ENCODE peak calls at places on chromosomes 13 and 19, in four cellular contexts. S, H, V and P are unnamed samples.

GRCh38 chr19:33740811-33741396 is 55.8 kb upstream of the KCTD15 start:
- DNase-seq in V (peak; percentile 38), S (peak; percentile 86), H (peak; percentile 84), P (peak; percentile 69)

GRCh38 chr13:77784531-77784930 is 87.0 kb downstream of the SLAIN1 start:
- DNase-seq in H (no peak), V (no peak), S (peak; percentile 35), P (no peak)

GRCh38 chr13:37403776-37404497 is 194.6 kb downstream of the POSTN start:
- DNase-seq in V (peak; percentile 92), S (no peak), H (no peak), P (no peak)

GRCh38 chr13:108595416-108596257 is 33.8 kb upstream of the MYO16 start:
- DNase-seq in H (no peak), S (peak; percentile 23), V (no peak), P (no peak)

GRCh38 chr19:1618157-1619093 is 13.2 kb upstream of the UQCR11 start:
- DNase-seq in S (peak; percentile 83), V (no peak), H (no peak), P (peak; percentile 83)

GRCh38 chr13:109010912-109011311 is 381.5 kb downstream of the MYO16 start:
- DNase-seq in H (no peak), V (no peak), S (peak; percentile 87), P (peak; percentile 34)

GRCh38 chr13:41008349-41008980 is 10.7 kb downstream of the ELF1 start:
- DNase-seq in V (peak; percentile 90), S (no peak), H (no peak), P (no peak)

GRCh38 chr19:38647966-38648788 is 728 bp downstream of the ACTN4 start:
- DNase-seq in S (no peak), V (no peak), H (no peak), P (no peak)

GRCh38 chr13:63853816-63854215 is 2438.2 kb upstream of the PCDH20 start:
- DNase-seq in H (no peak), S (peak; percentile 78), V (no peak), P (no peak)

GRCh38 chr13:28478127-28478526 is 16.8 kb downstream of the FLT1 start:
- DNase-seq in S (no peak), H (no peak), V (peak; percentile 84), P (no peak)

GRCh38 chr13:23572836-23573235 is 2.6 kb downstream of the TNFRSF19 start:
- DNase-seq in V (no peak), S (no peak), H (no peak), P (no peak)

GRCh38 chr13:32495841-32496240 is 42.8 kb downstream of the N4BP2L2 start:
- DNase-seq in V (no peak), H (no peak), S (no peak), P (no peak)

GRCh38 chr13:48542581-48543341 is 9.9 kb upstream of the RCBTB2 start:
- DNase-seq in V (peak; percentile 16), H (peak; percentile 26), S (peak; percentile 63), P (peak; percentile 52)

GRCh38 chr19:55228403-55229031 is at the start of gene TMEM86B:
- DNase-seq in H (no peak), V (no peak), S (no peak), P (peak; percentile 24)

GRCh38 chr13:37168151-37168550 is 62.7 kb upstream of the CSNK1A1L start:
- DNase-seq in H (no peak), S (no peak), V (no peak), P (no peak)

GRCh38 chr19:48006762-48007161 is 12.3 kb downstream of the ELSPBP1 start:
- DNase-seq in V (no peak), S (peak; percentile 50), H (no peak), P (peak; percentile 33)

GRCh38 chr19:48628486-48629296 is 8.5 kb downstream of the DBP start:
- DNase-seq in H (no peak), S (no peak), V (no peak), P (peak; percentile 32)

GRCh38 chr19:11257827-11258380 is 4.4 kb downstream of the DOCK6 start:
- DNase-seq in V (no peak), S (no peak), H (no peak), P (no peak)

GRCh38 chr13:44117351-44117750 is 237.6 kb downstream of the LACC1 start:
- DNase-seq in S (peak; percentile 57), H (no peak), V (peak; percentile 48), P (no peak)

GRCh38 chr19:33723512-33723911 is 73.2 kb upstream of the KCTD15 start:
- DNase-seq in V (no peak), H (no peak), S (no peak), P (no peak)

GRCh38 chr13:99809931-99810330 is 161.6 kb downstream of the ZIC5 start:
- DNase-seq in V (no peak), S (no peak), H (no peak), P (no peak)

GRCh38 chr13:105937451-105937850 is 598.0 kb downstream of the EFNB2 start:
- DNase-seq in H (no peak), S (peak; percentile 78), V (peak; percentile 28), P (peak; percentile 41)

GRCh38 chr13:28805193-28805819 is 14.8 kb upstream of the MTUS2 start:
- DNase-seq in S (peak; percentile 56), V (no peak), H (no peak), P (peak; percentile 65)

GRCh38 chr13:40271931-40272775 is 394.3 kb downstream of the FOXO1 start:
- DNase-seq in H (no peak), S (peak; percentile 23), V (peak; percentile 22), P (no peak)

GRCh38 chr19:47176627-47177090 is 46.0 kb downstream of the SAE1 start:
- DNase-seq in V (peak; percentile 98), H (no peak), S (no peak), P (no peak)

GRCh38 chr13:50320297-50320862 is 305.1 kb downstream of the KCNRG start:
- DNase-seq in S (no peak), V (peak; percentile 54), H (no peak), P (no peak)

GRCh38 chr13:108463365-108463764 is 166.0 kb upstream of the MYO16 start:
- DNase-seq in H (no peak), V (peak; percentile 94), S (peak; percentile 38), P (no peak)

GRCh38 chr19:43634516-43634876 is 5.2 kb downstream of the CADM4 start:
- DNase-seq in S (peak; percentile 73), H (no peak), V (no peak), P (peak; percentile 46)

GRCh38 chr19:850221-850978 is 1.7 kb upstream of the ELANE start:
- DNase-seq in H (no peak), V (peak; percentile 81), S (peak; percentile 45), P (peak; percentile 42)

GRCh38 chr19:49805822-49806612 is 7.1 kb downstream of the FUZ start:
- DNase-seq in H (no peak), V (no peak), S (no peak), P (no peak)

GRCh38 chr19:35773020-35773809 is 2.1 kb upstream of the ARHGAP33 start:
- DNase-seq in H (no peak), S (no peak), V (peak; percentile 23), P (no peak)

DNA sequence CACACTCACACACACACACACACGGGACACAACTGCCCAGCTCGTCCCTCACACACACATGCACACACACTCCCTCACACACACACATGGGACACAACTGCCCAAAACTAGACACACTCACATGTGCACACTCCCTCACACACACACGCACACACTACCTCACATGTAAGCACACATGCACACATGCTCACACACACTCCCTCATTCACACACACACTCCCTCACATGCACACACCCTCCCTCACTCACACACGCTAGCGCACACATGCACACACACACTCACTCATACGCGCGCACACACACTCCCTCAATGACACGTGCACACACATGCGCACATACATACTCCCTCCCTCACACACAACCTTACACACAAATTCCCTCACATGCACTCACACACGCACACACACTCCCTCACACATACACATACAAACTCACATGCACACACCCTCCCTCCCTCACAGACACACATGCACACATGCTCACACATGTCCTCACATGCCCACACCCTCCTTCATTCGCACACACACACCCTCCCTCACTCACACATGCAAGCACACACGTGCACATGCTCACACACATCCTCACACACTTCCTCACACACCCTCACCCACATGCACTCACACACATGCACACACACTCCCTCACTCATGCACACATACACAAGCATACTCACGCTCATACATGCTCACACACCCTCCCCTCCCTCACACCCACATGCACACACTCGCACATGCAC is 9.0 kb upstream of the RASA3 start:
- DNase-seq in V (no peak), S (no peak), H (no peak), P (no peak)
- H3K23ac ChIP-seq in V (peak overlapping the region; percentile 24), S (no peak overlapping the region), H (peak overlapping the region; percentile 81), P (no peak overlapping the region)

GRCh38 chr13:111323950-111324651 is 3.7 kb downstream of the TEX29 start:
- DNase-seq in V (peak; percentile 5), S (no peak), H (no peak), P (peak; percentile 25)
- H4K8ac ChIP-seq in V (no peak overlapping the region), S (no peak overlapping the region), H (no peak overlapping the region), P (no peak overlapping the region)

DNA sequence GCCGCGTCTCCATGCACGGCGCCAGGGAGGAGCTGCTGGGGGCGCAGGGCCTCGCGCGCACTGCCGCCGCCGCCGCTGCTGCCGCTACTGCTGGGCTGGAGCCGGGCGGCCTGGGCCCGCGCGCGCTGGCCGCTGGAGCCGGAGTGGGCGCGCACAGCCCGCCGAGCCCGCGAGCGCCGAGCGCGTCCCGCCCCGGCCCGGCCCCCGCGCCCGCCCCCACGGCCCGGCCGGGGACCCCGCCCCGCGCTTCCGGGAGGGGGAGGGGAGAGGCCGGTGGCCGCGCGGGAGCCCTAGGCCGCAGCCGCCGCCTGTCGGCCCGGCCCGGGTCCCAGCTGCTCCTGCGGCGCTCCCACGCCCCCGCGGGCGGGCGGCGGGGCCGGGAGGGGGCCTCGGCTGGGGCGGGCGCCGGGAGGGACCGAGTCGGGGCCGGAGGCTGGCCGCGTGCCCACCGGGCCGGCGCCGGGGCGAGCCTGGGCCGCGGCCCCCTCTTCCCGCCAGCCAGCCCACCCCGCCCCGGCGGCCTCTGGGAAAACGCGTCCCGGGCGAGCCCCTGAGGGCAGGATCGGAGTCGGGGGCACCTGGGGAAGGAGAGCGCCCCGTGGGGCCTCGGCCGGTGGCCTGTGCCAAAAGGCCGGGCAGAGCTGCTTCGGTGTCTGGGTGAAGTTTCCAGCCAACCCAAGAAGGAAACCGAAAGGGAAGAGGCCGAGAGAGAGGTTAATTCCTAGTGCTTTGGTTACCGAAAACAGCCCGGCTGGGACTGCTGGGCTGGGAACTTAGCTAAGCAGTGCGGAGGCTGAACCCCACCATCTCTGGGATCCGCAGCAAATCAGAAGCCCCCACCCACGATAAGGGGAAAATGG is at the start of gene STK24:
- DNase-seq in S (peak; percentile 77), V (peak; percentile 74), H (peak; percentile 69), P (peak; percentile 54)
- H3K23ac ChIP-seq in S (peak within 1 kb of the TSS; percentile 71), V (peak within 1 kb of the TSS; percentile 95), H (peak within 1 kb of the TSS; percentile 90), P (no peak within 1 kb of the TSS)

GRCh38 chr19:13116282-13117175 is at the start of gene TRMT1:
- DNase-seq in S (peak; percentile 97), H (peak; percentile 89), V (peak; percentile 91), P (peak; percentile 92)

GRCh38 chr19:13118424-13119193 is 545 bp downstream of the NACC1 start:
- DNase-seq in H (peak; percentile 71), V (peak; percentile 31), S (peak; percentile 94), P (peak; percentile 96)

GRCh38 chr19:13117772-13118423 is at the start of gene NACC1:
- DNase-seq in H (peak; percentile 86), V (peak; percentile 82), S (peak; percentile 95), P (peak; percentile 93)

GRCh38 chr19:13115936-13116281 is 631 bp downstream of the TRMT1 start:
- DNase-seq in S (no peak), H (no peak), V (no peak), P (peak; percentile 24)

GRCh38 chr19:13117176-13117771 is 734 bp upstream of the TRMT1 start:
- DNase-seq in H (no peak), V (no peak), S (no peak), P (no peak)
- H4K8ac ChIP-seq in H (no peak overlapping the region), V (peak overlapping the region; percentile 30), S (no peak overlapping the region), P (no peak overlapping the region)